ENCODE peak calls at places on chromosome 13, in nine cellular contexts. One of them, this sample, is unnamed.

GRCh38 chr13:108586826-108587225 is 42.6 kb upstream of the MYO16 start:
- DNase-seq in cardiac muscle cell: no peak
- DNase-seq in astrocyte of the spinal cord: no peak
- DNase-seq in stimulated activated CD8-positive, alpha-beta memory T cell treated with anti-CD3 and anti-CD28 coated beads, Interleukin-15, amount 100 ng/mL, for 1 hour: no peak
- DNase-seq in GOT3: no peak
- DNase-seq in pancreas: no peak
- DNase-seq in DMS79 treated with DMSO at 0.1 percent for 48 hours: no peak
- DNase-seq in hepatocyte: no peak
- DNase-seq in GM12865: no peak
- DNase-seq in this sample: no peak

GRCh38 chr13:29591310-29591709 is 4.2 kb downstream of the SLC7A1 start:
- DNase-seq in cardiac muscle cell: no peak
- DNase-seq in hepatocyte: no peak
- DNase-seq in astrocyte of the spinal cord: peak; percentile 75
- DNase-seq in DMS79 treated with DMSO at 0.1 percent for 48 hours: no peak
- DNase-seq in GOT3: no peak
- DNase-seq in stimulated activated CD8-positive, alpha-beta memory T cell treated with anti-CD3 and anti-CD28 coated beads, Interleukin-15, amount 100 ng/mL, for 1 hour: no peak
- DNase-seq in GM12865: no peak
- DNase-seq in pancreas: no peak
- DNase-seq in this sample: no peak

GRCh38 chr13:34145061-34145460 is 327.1 kb downstream of the RFC3 start:
- DNase-seq in GOT3: no peak
- DNase-seq in GM12865: no peak
- DNase-seq in cardiac muscle cell: no peak
- DNase-seq in astrocyte of the spinal cord: no peak
- DNase-seq in pancreas: no peak
- DNase-seq in DMS79 treated with DMSO at 0.1 percent for 48 hours: no peak
- DNase-seq in hepatocyte: no peak
- DNase-seq in stimulated activated CD8-positive, alpha-beta memory T cell treated with anti-CD3 and anti-CD28 coated beads, Interleukin-15, amount 100 ng/mL, for 1 hour: no peak
- DNase-seq in this sample: no peak

GRCh38 chr13:113857531-113858195 is 6.2 kb downstream of the GAS6 start:
- DNase-seq in pancreas: peak; percentile 6
- DNase-seq in hepatocyte: no peak
- DNase-seq in stimulated activated CD8-positive, alpha-beta memory T cell treated with anti-CD3 and anti-CD28 coated beads, Interleukin-15, amount 100 ng/mL, for 1 hour: no peak
- DNase-seq in GOT3: no peak
- DNase-seq in astrocyte of the spinal cord: no peak
- DNase-seq in GM12865: no peak
- DNase-seq in DMS79 treated with DMSO at 0.1 percent for 48 hours: no peak
- DNase-seq in cardiac muscle cell: no peak
- DNase-seq in this sample: no peak

GRCh38 chr13:51804295-51805172 is 571 bp upstream of the DHRS12 start:
- DNase-seq in cardiac muscle cell: no peak
- DNase-seq in DMS79 treated with DMSO at 0.1 percent for 48 hours: peak; percentile 19
- DNase-seq in GM12865: peak; percentile 31
- DNase-seq in stimulated activated CD8-positive, alpha-beta memory T cell treated with anti-CD3 and anti-CD28 coated beads, Interleukin-15, amount 100 ng/mL, for 1 hour: no peak
- DNase-seq in hepatocyte: peak; percentile 32
- DNase-seq in pancreas: peak; percentile 50
- DNase-seq in astrocyte of the spinal cord: no peak
- DNase-seq in GOT3: no peak
- DNase-seq in this sample: no peak

GRCh38 chr13:29849071-29849541 is 1.3 kb downstream of the UBL3 start:
- DNase-seq in GOT3: no peak
- DNase-seq in pancreas: no peak
- DNase-seq in astrocyte of the spinal cord: no peak
- DNase-seq in GM12865: peak; percentile 37
- DNase-seq in hepatocyte: peak; percentile 40
- DNase-seq in DMS79 treated with DMSO at 0.1 percent for 48 hours: peak; percentile 63
- DNase-seq in stimulated activated CD8-positive, alpha-beta memory T cell treated with anti-CD3 and anti-CD28 coated beads, Interleukin-15, amount 100 ng/mL, for 1 hour: peak; percentile 4
- DNase-seq in cardiac muscle cell: peak; percentile 12
- DNase-seq in this sample: peak; percentile 59

GRCh38 chr13:97434417-97435296 is 688 bp downstream of the RAP2A start:
- DNase-seq in cardiac muscle cell: peak; percentile 33
- DNase-seq in astrocyte of the spinal cord: peak; percentile 37
- DNase-seq in GOT3: no peak
- DNase-seq in pancreas: peak; percentile 43
- DNase-seq in DMS79 treated with DMSO at 0.1 percent for 48 hours: peak; percentile 72
- DNase-seq in GM12865: peak; percentile 52
- DNase-seq in stimulated activated CD8-positive, alpha-beta memory T cell treated with anti-CD3 and anti-CD28 coated beads, Interleukin-15, amount 100 ng/mL, for 1 hour: peak; percentile 13
- DNase-seq in hepatocyte: no peak
- DNase-seq in this sample: peak; percentile 39

GRCh38 chr13:86907116-86907515 is 764.1 kb upstream of the SLITRK5 start:
- DNase-seq in GOT3: no peak
- DNase-seq in astrocyte of the spinal cord: peak; percentile 62
- DNase-seq in GM12865: no peak
- DNase-seq in DMS79 treated with DMSO at 0.1 percent for 48 hours: no peak
- DNase-seq in hepatocyte: no peak
- DNase-seq in stimulated activated CD8-positive, alpha-beta memory T cell treated with anti-CD3 and anti-CD28 coated beads, Interleukin-15, amount 100 ng/mL, for 1 hour: no peak
- DNase-seq in pancreas: no peak
- DNase-seq in cardiac muscle cell: no peak
- DNase-seq in this sample: no peak

GRCh38 chr13:27442071-27442647 is 8.2 kb downstream of the MTIF3 start:
- DNase-seq in GM12865: no peak
- DNase-seq in cardiac muscle cell: no peak
- DNase-seq in astrocyte of the spinal cord: no peak
- DNase-seq in stimulated activated CD8-positive, alpha-beta memory T cell treated with anti-CD3 and anti-CD28 coated beads, Interleukin-15, amount 100 ng/mL, for 1 hour: no peak
- DNase-seq in GOT3: no peak
- DNase-seq in hepatocyte: peak; percentile 39
- DNase-seq in DMS79 treated with DMSO at 0.1 percent for 48 hours: peak; percentile 12
- DNase-seq in pancreas: no peak
- DNase-seq in this sample: no peak

GRCh38 chr13:29693297-29693945 is 97.9 kb upstream of the SLC7A1 start:
- DNase-seq in DMS79 treated with DMSO at 0.1 percent for 48 hours: peak; percentile 78
- DNase-seq in GM12865: no peak
- DNase-seq in pancreas: peak; percentile 78
- DNase-seq in astrocyte of the spinal cord: no peak
- DNase-seq in cardiac muscle cell: no peak
- DNase-seq in stimulated activated CD8-positive, alpha-beta memory T cell treated with anti-CD3 and anti-CD28 coated beads, Interleukin-15, amount 100 ng/mL, for 1 hour: no peak
- DNase-seq in hepatocyte: no peak
- DNase-seq in GOT3: no peak
- DNase-seq in this sample: no peak

GRCh38 chr13:40343550-40344269 is 322.7 kb downstream of the FOXO1 start:
- DNase-seq in cardiac muscle cell: no peak
- DNase-seq in GOT3: no peak
- DNase-seq in hepatocyte: no peak
- DNase-seq in pancreas: no peak
- DNase-seq in GM12865: no peak
- DNase-seq in astrocyte of the spinal cord: no peak
- DNase-seq in DMS79 treated with DMSO at 0.1 percent for 48 hours: no peak
- DNase-seq in stimulated activated CD8-positive, alpha-beta memory T cell treated with anti-CD3 and anti-CD28 coated beads, Interleukin-15, amount 100 ng/mL, for 1 hour: no peak
- DNase-seq in this sample: no peak

GRCh38 chr13:96816874-96817273 is 177.4 kb downstream of the OXGR1 start:
- DNase-seq in DMS79 treated with DMSO at 0.1 percent for 48 hours: peak; percentile 13
- DNase-seq in GOT3: no peak
- DNase-seq in pancreas: no peak
- DNase-seq in GM12865: no peak
- DNase-seq in cardiac muscle cell: no peak
- DNase-seq in stimulated activated CD8-positive, alpha-beta memory T cell treated with anti-CD3 and anti-CD28 coated beads, Interleukin-15, amount 100 ng/mL, for 1 hour: no peak
- DNase-seq in hepatocyte: no peak
- DNase-seq in astrocyte of the spinal cord: no peak
- DNase-seq in this sample: no peak

GRCh38 chr13:67466569-67466968 is 236.4 kb upstream of the PCDH9 start:
- DNase-seq in GOT3: no peak
- DNase-seq in stimulated activated CD8-positive, alpha-beta memory T cell treated with anti-CD3 and anti-CD28 coated beads, Interleukin-15, amount 100 ng/mL, for 1 hour: no peak
- DNase-seq in GM12865: no peak
- DNase-seq in DMS79 treated with DMSO at 0.1 percent for 48 hours: no peak
- DNase-seq in pancreas: no peak
- DNase-seq in cardiac muscle cell: no peak
- DNase-seq in astrocyte of the spinal cord: no peak
- DNase-seq in hepatocyte: no peak
- DNase-seq in this sample: no peak

GRCh38 chr13:104953588-104953987 is 1581.9 kb downstream of the EFNB2 start:
- DNase-seq in pancreas: no peak
- DNase-seq in cardiac muscle cell: peak; percentile 17
- DNase-seq in stimulated activated CD8-positive, alpha-beta memory T cell treated with anti-CD3 and anti-CD28 coated beads, Interleukin-15, amount 100 ng/mL, for 1 hour: no peak
- DNase-seq in DMS79 treated with DMSO at 0.1 percent for 48 hours: no peak
- DNase-seq in GOT3: no peak
- DNase-seq in hepatocyte: no peak
- DNase-seq in astrocyte of the spinal cord: no peak
- DNase-seq in GM12865: no peak
- DNase-seq in this sample: no peak

GRCh38 chr13:110471833-110472162 is 89.7 kb downstream of the RAB20 start:
- DNase-seq in astrocyte of the spinal cord: peak; percentile 60
- DNase-seq in DMS79 treated with DMSO at 0.1 percent for 48 hours: no peak
- DNase-seq in hepatocyte: no peak
- DNase-seq in stimulated activated CD8-positive, alpha-beta memory T cell treated with anti-CD3 and anti-CD28 coated beads, Interleukin-15, amount 100 ng/mL, for 1 hour: no peak
- DNase-seq in cardiac muscle cell: peak; percentile 18
- DNase-seq in GOT3: no peak
- DNase-seq in pancreas: no peak
- DNase-seq in GM12865: peak; percentile 93
- DNase-seq in this sample: no peak

GRCh38 chr13:35865341-35866240 is 265.6 kb downstream of the DCLK1 start:
- DNase-seq in GOT3: no peak
- DNase-seq in GM12865: no peak
- DNase-seq in astrocyte of the spinal cord: no peak
- DNase-seq in DMS79 treated with DMSO at 0.1 percent for 48 hours: no peak
- DNase-seq in stimulated activated CD8-positive, alpha-beta memory T cell treated with anti-CD3 and anti-CD28 coated beads, Interleukin-15, amount 100 ng/mL, for 1 hour: no peak
- DNase-seq in cardiac muscle cell: no peak
- DNase-seq in pancreas: no peak
- DNase-seq in hepatocyte: no peak
- DNase-seq in this sample: no peak

GRCh38 chr13:51594432-51594831 is 10.2 kb downstream of the WDFY2 start:
- DNase-seq in pancreas: no peak
- DNase-seq in cardiac muscle cell: no peak
- DNase-seq in stimulated activated CD8-positive, alpha-beta memory T cell treated with anti-CD3 and anti-CD28 coated beads, Interleukin-15, amount 100 ng/mL, for 1 hour: no peak
- DNase-seq in GOT3: no peak
- DNase-seq in GM12865: no peak
- DNase-seq in hepatocyte: no peak
- DNase-seq in DMS79 treated with DMSO at 0.1 percent for 48 hours: no peak
- DNase-seq in astrocyte of the spinal cord: no peak
- DNase-seq in this sample: no peak

GRCh38 chr13:112096959-112097358 is 30.0 kb downstream of the SOX1 start:
- DNase-seq in cardiac muscle cell: no peak
- DNase-seq in GOT3: no peak
- DNase-seq in stimulated activated CD8-positive, alpha-beta memory T cell treated with anti-CD3 and anti-CD28 coated beads, Interleukin-15, amount 100 ng/mL, for 1 hour: no peak
- DNase-seq in pancreas: no peak
- DNase-seq in DMS79 treated with DMSO at 0.1 percent for 48 hours: no peak
- DNase-seq in hepatocyte: no peak
- DNase-seq in astrocyte of the spinal cord: no peak
- DNase-seq in GM12865: no peak
- DNase-seq in this sample: peak; percentile 21

GRCh38 chr13:91133941-91134772 is 213.3 kb upstream of the MIR17HG start:
- DNase-seq in DMS79 treated with DMSO at 0.1 percent for 48 hours: peak; percentile 36
- DNase-seq in stimulated activated CD8-positive, alpha-beta memory T cell treated with anti-CD3 and anti-CD28 coated beads, Interleukin-15, amount 100 ng/mL, for 1 hour: no peak
- DNase-seq in pancreas: peak; percentile 59
- DNase-seq in GOT3: no peak
- DNase-seq in cardiac muscle cell: peak; percentile 80
- DNase-seq in hepatocyte: peak; percentile 69
- DNase-seq in astrocyte of the spinal cord: peak; percentile 75
- DNase-seq in GM12865: peak; percentile 57
- DNase-seq in this sample: peak; percentile 74

GRCh38 chr13:20438801-20439200 is 86.9 kb downstream of the CRYL1 start:
- DNase-seq in pancreas: no peak
- DNase-seq in DMS79 treated with DMSO at 0.1 percent for 48 hours: peak; percentile 4
- DNase-seq in cardiac muscle cell: no peak
- DNase-seq in GM12865: no peak
- DNase-seq in stimulated activated CD8-positive, alpha-beta memory T cell treated with anti-CD3 and anti-CD28 coated beads, Interleukin-15, amount 100 ng/mL, for 1 hour: no peak
- DNase-seq in astrocyte of the spinal cord: no peak
- DNase-seq in GOT3: no peak
- DNase-seq in hepatocyte: no peak
- DNase-seq in this sample: no peak

GRCh38 chr13:32309312-32309711 is 5.9 kb downstream of the ZAR1L start:
- DNase-seq in GOT3: no peak
- DNase-seq in hepatocyte: no peak
- DNase-seq in stimulated activated CD8-positive, alpha-beta memory T cell treated with anti-CD3 and anti-CD28 coated beads, Interleukin-15, amount 100 ng/mL, for 1 hour: no peak
- DNase-seq in DMS79 treated with DMSO at 0.1 percent for 48 hours: no peak
- DNase-seq in astrocyte of the spinal cord: no peak
- DNase-seq in pancreas: no peak
- DNase-seq in cardiac muscle cell: no peak
- DNase-seq in GM12865: no peak
- DNase-seq in this sample: no peak

GRCh38 chr13:109785892-109786450 is 412 bp downstream of the IRS2 start:
- DNase-seq in DMS79 treated with DMSO at 0.1 percent for 48 hours: no peak
- DNase-seq in cardiac muscle cell: peak; percentile 43
- DNase-seq in GOT3: no peak
- DNase-seq in stimulated activated CD8-positive, alpha-beta memory T cell treated with anti-CD3 and anti-CD28 coated beads, Interleukin-15, amount 100 ng/mL, for 1 hour: no peak
- DNase-seq in pancreas: no peak
- DNase-seq in astrocyte of the spinal cord: no peak
- DNase-seq in hepatocyte: peak; percentile 71
- DNase-seq in GM12865: no peak
- DNase-seq in this sample: no peak

GRCh38 chr13:48457578-48458242 is 44.8 kb upstream of the LPAR6 start:
- DNase-seq in DMS79 treated with DMSO at 0.1 percent for 48 hours: no peak
- DNase-seq in GOT3: no peak
- DNase-seq in pancreas: no peak
- DNase-seq in hepatocyte: no peak
- DNase-seq in astrocyte of the spinal cord: no peak
- DNase-seq in stimulated activated CD8-positive, alpha-beta memory T cell treated with anti-CD3 and anti-CD28 coated beads, Interleukin-15, amount 100 ng/mL, for 1 hour: no peak
- DNase-seq in cardiac muscle cell: no peak
- DNase-seq in GM12865: no peak
- DNase-seq in this sample: no peak

GRCh38 chr13:30805603-30806011 is 70.3 kb downstream of the ALOX5AP start:
- DNase-seq in cardiac muscle cell: peak; percentile 84
- DNase-seq in GOT3: no peak
- DNase-seq in GM12865: no peak
- DNase-seq in stimulated activated CD8-positive, alpha-beta memory T cell treated with anti-CD3 and anti-CD28 coated beads, Interleukin-15, amount 100 ng/mL, for 1 hour: no peak
- DNase-seq in hepatocyte: no peak
- DNase-seq in pancreas: peak; percentile 70
- DNase-seq in astrocyte of the spinal cord: peak; percentile 38
- DNase-seq in DMS79 treated with DMSO at 0.1 percent for 48 hours: no peak
- DNase-seq in this sample: no peak

GRCh38 chr13:52677823-52678222 is 25.2 kb downstream of the SUGT1 start:
- DNase-seq in astrocyte of the spinal cord: no peak
- DNase-seq in hepatocyte: no peak
- DNase-seq in pancreas: no peak
- DNase-seq in GM12865: no peak
- DNase-seq in stimulated activated CD8-positive, alpha-beta memory T cell treated with anti-CD3 and anti-CD28 coated beads, Interleukin-15, amount 100 ng/mL, for 1 hour: no peak
- DNase-seq in cardiac muscle cell: no peak
- DNase-seq in GOT3: no peak
- DNase-seq in DMS79 treated with DMSO at 0.1 percent for 48 hours: no peak
- DNase-seq in this sample: no peak